ENCODE peak calls at places on chromosomes 16 and 17, in ten cellular contexts. One of them, this sample, is unnamed. For H3K36me3, the result is how much of the 10 kb centered on the place peaks cover.

GRCh38 chr16:59198487-59198886 is 464.4 kb upstream of the GOT2 start:
- DNase-seq in stomach: no peak
- DNase-seq in HCT116: no peak
- DNase-seq in breast epithelium: no peak
- DNase-seq in spleen: no peak
- DNase-seq in H1: no peak
- DNase-seq in sigmoid colon: no peak
- DNase-seq in transverse colon: no peak
- DNase-seq in SK-N-SH: no peak
- DNase-seq in upper lobe of left lung: no peak
- DNase-seq in this sample: no peak

GRCh38 chr17:55635253-55635766 is 87.4 kb downstream of the TMEM100 start:
- DNase-seq in stomach: no peak
- DNase-seq in HCT116: no peak
- DNase-seq in breast epithelium: no peak
- DNase-seq in spleen: no peak
- DNase-seq in H1: no peak
- DNase-seq in sigmoid colon: no peak
- DNase-seq in transverse colon: no peak
- DNase-seq in SK-N-SH: peak
- DNase-seq in upper lobe of left lung: no peak
- DNase-seq in this sample: no peak

GRCh38 chr16:13553453-13553985 is 366.4 kb upstream of the ERCC4 start:
- DNase-seq in stomach: no peak
- DNase-seq in HCT116: no peak
- DNase-seq in breast epithelium: no peak
- DNase-seq in spleen: no peak
- DNase-seq in H1: no peak
- DNase-seq in sigmoid colon: no peak
- DNase-seq in transverse colon: no peak
- DNase-seq in SK-N-SH: no peak
- DNase-seq in upper lobe of left lung: no peak
- DNase-seq in this sample: no peak

GRCh38 chr17:71919181-71919580 is 201.6 kb upstream of the SOX9 start:
- DNase-seq in stomach: no peak
- DNase-seq in HCT116: no peak
- DNase-seq in breast epithelium: peak
- DNase-seq in spleen: no peak
- DNase-seq in H1: no peak
- DNase-seq in sigmoid colon: no peak
- DNase-seq in transverse colon: no peak
- DNase-seq in SK-N-SH: no peak
- DNase-seq in upper lobe of left lung: no peak
- DNase-seq in this sample: no peak

GRCh38 chr16:62034236-62035114 is 1.8 kb downstream of the CDH8 start:
- DNase-seq in stomach: no peak
- DNase-seq in HCT116: no peak
- DNase-seq in breast epithelium: no peak
- DNase-seq in spleen: no peak
- DNase-seq in H1: no peak
- DNase-seq in sigmoid colon: no peak
- DNase-seq in transverse colon: no peak
- DNase-seq in SK-N-SH: no peak
- DNase-seq in upper lobe of left lung: no peak
- DNase-seq in this sample: no peak

GRCh38 chr16:4940719-4941118 is 3.8 kb upstream of the PPL start:
- DNase-seq in stomach: no peak
- DNase-seq in HCT116: no peak
- DNase-seq in breast epithelium: no peak
- DNase-seq in spleen: no peak
- DNase-seq in H1: no peak
- DNase-seq in sigmoid colon: no peak
- DNase-seq in transverse colon: no peak
- DNase-seq in SK-N-SH: no peak
- DNase-seq in upper lobe of left lung: no peak
- DNase-seq in this sample: no peak

GRCh38 chr17:72525225-72525988 is 404.6 kb downstream of the SOX9 start:
- DNase-seq in stomach: no peak
- DNase-seq in HCT116: no peak
- DNase-seq in breast epithelium: no peak
- DNase-seq in spleen: no peak
- DNase-seq in H1: no peak
- DNase-seq in sigmoid colon: no peak
- DNase-seq in transverse colon: peak
- DNase-seq in SK-N-SH: no peak
- DNase-seq in upper lobe of left lung: no peak
- DNase-seq in this sample: no peak

GRCh38 chr16:65083181-65083845 is 38.5 kb downstream of the CDH11 start:
- DNase-seq in stomach: no peak
- DNase-seq in HCT116: no peak
- DNase-seq in breast epithelium: no peak
- DNase-seq in spleen: no peak
- DNase-seq in H1: no peak
- DNase-seq in sigmoid colon: no peak
- DNase-seq in transverse colon: no peak
- DNase-seq in SK-N-SH: no peak
- DNase-seq in upper lobe of left lung: no peak
- DNase-seq in this sample: no peak

GRCh38 chr17:307741-308507 is 44.7 kb downstream of the RPH3AL start:
- DNase-seq in stomach: no peak
- DNase-seq in HCT116: no peak
- DNase-seq in breast epithelium: no peak
- DNase-seq in spleen: peak
- DNase-seq in H1: no peak
- DNase-seq in sigmoid colon: peak
- DNase-seq in transverse colon: no peak
- DNase-seq in SK-N-SH: no peak
- DNase-seq in upper lobe of left lung: no peak
- DNase-seq in this sample: no peak

GRCh38 chr16:73037331-73037745 is 10.6 kb downstream of the ZFHX3 start:
- DNase-seq in stomach: peak
- DNase-seq in HCT116: no peak
- DNase-seq in breast epithelium: no peak
- DNase-seq in spleen: no peak
- DNase-seq in H1: no peak
- DNase-seq in sigmoid colon: peak
- DNase-seq in transverse colon: no peak
- DNase-seq in SK-N-SH: peak
- DNase-seq in upper lobe of left lung: peak
- DNase-seq in this sample: no peak

GRCh38 chr16:73040735-73041402 is 7.1 kb downstream of the ZFHX3 start:
- DNase-seq in stomach: no peak
- DNase-seq in HCT116: no peak
- DNase-seq in breast epithelium: no peak
- DNase-seq in spleen: no peak
- DNase-seq in H1: no peak
- DNase-seq in sigmoid colon: peak
- DNase-seq in transverse colon: no peak
- DNase-seq in SK-N-SH: no peak
- DNase-seq in upper lobe of left lung: no peak
- DNase-seq in this sample: no peak

GRCh38 chr16:73036074-73036826 is 11.7 kb downstream of the ZFHX3 start:
- DNase-seq in stomach: no peak
- DNase-seq in HCT116: no peak
- DNase-seq in breast epithelium: no peak
- DNase-seq in spleen: no peak
- DNase-seq in H1: no peak
- DNase-seq in sigmoid colon: no peak
- DNase-seq in transverse colon: no peak
- DNase-seq in SK-N-SH: no peak
- DNase-seq in upper lobe of left lung: no peak
- DNase-seq in this sample: no peak

GRCh38 chr16:73040136-73040535 is 7.8 kb downstream of the ZFHX3 start:
- DNase-seq in stomach: no peak
- DNase-seq in HCT116: no peak
- DNase-seq in breast epithelium: no peak
- DNase-seq in spleen: no peak
- DNase-seq in H1: no peak
- DNase-seq in sigmoid colon: peak
- DNase-seq in transverse colon: no peak
- DNase-seq in SK-N-SH: no peak
- DNase-seq in upper lobe of left lung: no peak
- DNase-seq in this sample: no peak

GRCh38 chr16:73037845-73038570 is 9.9 kb downstream of the ZFHX3 start:
- DNase-seq in stomach: no peak
- DNase-seq in HCT116: no peak
- DNase-seq in breast epithelium: no peak
- DNase-seq in spleen: no peak
- DNase-seq in H1: no peak
- DNase-seq in sigmoid colon: peak
- DNase-seq in transverse colon: no peak
- DNase-seq in SK-N-SH: peak
- DNase-seq in upper lobe of left lung: no peak
- DNase-seq in this sample: no peak
- TF ChIP-seq POLR2AphosphoS5 in stomach: no peak
- TF ChIP-seq POLR2AphosphoS5 in HCT116: no peak
- TF ChIP-seq POLR2AphosphoS5 in breast epithelium: no peak
- TF ChIP-seq POLR2AphosphoS5 in spleen: no peak
- TF ChIP-seq POLR2AphosphoS5 in H1: no peak
- TF ChIP-seq POLR2AphosphoS5 in sigmoid colon: no peak
- TF ChIP-seq POLR2AphosphoS5 in transverse colon: no peak
- TF ChIP-seq POLR2AphosphoS5 in SK-N-SH: no peak
- TF ChIP-seq POLR2AphosphoS5 in upper lobe of left lung: no peak
- TF ChIP-seq POLR2AphosphoS5 in this sample: no peak

GRCh38 chr16:87708181-87708580 is 57.6 kb downstream of the KLHDC4 start:
- DNase-seq in stomach: no peak
- DNase-seq in HCT116: no peak
- DNase-seq in breast epithelium: no peak
- DNase-seq in spleen: no peak
- DNase-seq in H1: no peak
- DNase-seq in sigmoid colon: no peak
- DNase-seq in transverse colon: no peak
- DNase-seq in SK-N-SH: no peak
- DNase-seq in upper lobe of left lung: no peak
- DNase-seq in this sample: no peak
- H3K36me3 ChIP-seq in stomach: half or more
- H3K36me3 ChIP-seq in HCT116: under half
- H3K36me3 ChIP-seq in breast epithelium: under half
- H3K36me3 ChIP-seq in spleen: half or more
- H3K36me3 ChIP-seq in H1: under half
- H3K36me3 ChIP-seq in sigmoid colon: half or more
- H3K36me3 ChIP-seq in transverse colon: under half
- H3K36me3 ChIP-seq in SK-N-SH: under half
- H3K36me3 ChIP-seq in upper lobe of left lung: half or more
- H3K36me3 ChIP-seq in this sample: under half

GRCh38 chr16:79050063-79050462 is 550.5 kb downstream of the MAF start:
- DNase-seq in stomach: no peak
- DNase-seq in HCT116: no peak
- DNase-seq in breast epithelium: no peak
- DNase-seq in spleen: no peak
- DNase-seq in H1: no peak
- DNase-seq in sigmoid colon: no peak
- DNase-seq in transverse colon: no peak
- DNase-seq in SK-N-SH: no peak
- DNase-seq in upper lobe of left lung: no peak
- DNase-seq in this sample: no peak

GRCh38 chr16:79055251-79055972 is 545.1 kb downstream of the MAF start:
- DNase-seq in stomach: no peak
- DNase-seq in HCT116: no peak
- DNase-seq in breast epithelium: no peak
- DNase-seq in spleen: no peak
- DNase-seq in H1: no peak
- DNase-seq in sigmoid colon: no peak
- DNase-seq in transverse colon: no peak
- DNase-seq in SK-N-SH: no peak
- DNase-seq in upper lobe of left lung: no peak
- DNase-seq in this sample: no peak

GRCh38 chr16:79054593-79054992 is 545.9 kb downstream of the MAF start:
- DNase-seq in stomach: no peak
- DNase-seq in HCT116: no peak
- DNase-seq in breast epithelium: no peak
- DNase-seq in spleen: no peak
- DNase-seq in H1: no peak
- DNase-seq in sigmoid colon: no peak
- DNase-seq in transverse colon: no peak
- DNase-seq in SK-N-SH: no peak
- DNase-seq in upper lobe of left lung: no peak
- DNase-seq in this sample: no peak

GRCh38 chr16:79051313-79051712 is 549.2 kb downstream of the MAF start:
- DNase-seq in stomach: no peak
- DNase-seq in HCT116: no peak
- DNase-seq in breast epithelium: no peak
- DNase-seq in spleen: no peak
- DNase-seq in H1: no peak
- DNase-seq in sigmoid colon: no peak
- DNase-seq in transverse colon: no peak
- DNase-seq in SK-N-SH: no peak
- DNase-seq in upper lobe of left lung: no peak
- DNase-seq in this sample: no peak

DNA sequence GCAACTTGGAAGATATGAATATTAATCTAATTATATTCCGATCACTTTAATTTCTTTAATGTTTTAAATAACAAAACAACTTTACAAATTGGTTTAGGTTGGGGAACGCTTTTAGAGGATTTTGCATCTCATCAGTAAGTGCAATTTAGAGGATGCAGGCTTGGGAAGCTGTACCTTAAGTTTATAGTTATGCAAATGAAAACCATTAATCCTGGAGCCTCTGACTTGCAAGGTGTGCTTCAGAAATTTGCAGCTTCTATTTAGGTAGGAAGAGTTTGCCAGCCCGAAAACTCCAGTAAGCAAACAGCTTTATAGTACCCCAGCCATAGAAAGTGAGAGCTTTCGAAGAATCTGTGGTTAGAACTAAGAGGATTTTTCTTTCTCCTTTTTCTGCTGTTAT is 547.0 kb downstream of the MAF start:
- DNase-seq in stomach: no peak
- DNase-seq in HCT116: no peak
- DNase-seq in breast epithelium: no peak
- DNase-seq in spleen: no peak
- DNase-seq in H1: no peak
- DNase-seq in sigmoid colon: no peak
- DNase-seq in transverse colon: no peak
- DNase-seq in SK-N-SH: no peak
- DNase-seq in upper lobe of left lung: no peak
- DNase-seq in this sample: no peak
- H3K4me3 ChIP-seq in stomach: no peak
- H3K4me3 ChIP-seq in HCT116: no peak
- H3K4me3 ChIP-seq in breast epithelium: no peak
- H3K4me3 ChIP-seq in spleen: no peak
- H3K4me3 ChIP-seq in H1: no peak
- H3K4me3 ChIP-seq in sigmoid colon: no peak
- H3K4me3 ChIP-seq in transverse colon: no peak
- H3K4me3 ChIP-seq in SK-N-SH: no peak
- H3K4me3 ChIP-seq in upper lobe of left lung: no peak
- H3K4me3 ChIP-seq in this sample: no peak

DNA sequence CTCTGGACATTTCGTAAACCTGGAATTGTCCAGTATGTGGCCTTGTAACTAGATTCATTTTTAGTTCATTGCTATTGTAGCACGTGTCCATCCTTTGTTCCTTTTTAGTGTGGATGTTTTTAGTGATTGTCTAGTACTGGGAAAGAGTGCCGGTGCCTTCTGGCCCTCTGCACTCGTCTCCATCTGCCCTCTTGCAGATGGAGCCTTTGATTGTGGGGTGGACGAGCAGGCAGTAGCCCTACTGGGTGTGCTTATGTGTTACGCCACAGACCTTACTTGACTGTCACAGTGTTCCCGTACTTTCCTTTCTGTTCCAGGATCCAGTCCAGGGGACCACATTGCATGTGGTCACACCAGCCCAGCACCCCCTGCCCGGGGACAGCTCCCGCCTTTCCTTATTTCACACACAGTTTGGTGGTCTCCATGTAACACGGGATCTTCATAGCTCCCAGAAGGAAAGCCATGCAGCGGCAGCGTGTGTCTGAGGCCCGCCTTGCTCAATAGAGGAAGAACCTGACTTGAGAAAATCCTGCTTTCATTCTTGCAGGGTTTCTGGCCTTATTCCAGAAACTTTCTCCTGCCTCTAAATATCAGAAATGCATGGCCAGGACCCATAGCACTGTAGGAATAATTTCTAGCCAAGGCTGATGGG is 8.9 kb downstream of the KIAA0513 start:
- DNase-seq in stomach: no peak
- DNase-seq in HCT116: no peak
- DNase-seq in breast epithelium: no peak
- DNase-seq in spleen: no peak
- DNase-seq in H1: no peak
- DNase-seq in sigmoid colon: no peak
- DNase-seq in transverse colon: no peak
- DNase-seq in SK-N-SH: no peak
- DNase-seq in upper lobe of left lung: no peak
- DNase-seq in this sample: no peak
- TF ChIP-seq POLR2AphosphoS5 in stomach: no peak
- TF ChIP-seq POLR2AphosphoS5 in HCT116: no peak
- TF ChIP-seq POLR2AphosphoS5 in breast epithelium: no peak
- TF ChIP-seq POLR2AphosphoS5 in spleen: no peak
- TF ChIP-seq POLR2AphosphoS5 in H1: no peak
- TF ChIP-seq POLR2AphosphoS5 in sigmoid colon: no peak
- TF ChIP-seq POLR2AphosphoS5 in transverse colon: no peak
- TF ChIP-seq POLR2AphosphoS5 in SK-N-SH: no peak
- TF ChIP-seq POLR2AphosphoS5 in upper lobe of left lung: no peak
- TF ChIP-seq POLR2AphosphoS5 in this sample: no peak